ENCODE peak calls at places on chromosomes 11 and 22, in five cellular contexts. I is NCI-H1105, N is endothelial cell, F is EL, C is endodermal cell. H is an unnamed sample.

GRCh38 chr22:27771637-27772369 is 29.8 kb downstream of the MN1 start:
- DNase-seq in I (peak; percentile 3), N (no peak), F (no peak), C (no peak), H (no peak)

GRCh38 chr11:126422446-126422845 is 67.0 kb downstream of the ST3GAL4 start:
- DNase-seq in I (no peak), N (no peak), F (no peak), C (no peak), H (no peak)

GRCh38 chr11:130908770-130909625 is 7.3 kb downstream of the SNX19 start:
- DNase-seq in I (no peak), N (no peak), F (peak; percentile 75), C (no peak), H (peak; percentile 81)

GRCh38 chr22:42039271-42039670 is 31.3 kb downstream of the NAGA start:
- DNase-seq in I (no peak), N (no peak), F (peak; percentile 58), C (no peak), H (peak; percentile 8)

GRCh38 chr11:2166091-2166851 is 5.3 kb upstream of the INS start:
- DNase-seq in I (peak; percentile 20), N (peak; percentile 61), F (peak; percentile 25), C (peak; percentile 86), H (no peak)

GRCh38 chr22:50713571-50714056 is 24.4 kb upstream of the ACR start:
- DNase-seq in I (no peak), N (no peak), F (no peak), C (no peak), H (no peak)

GRCh38 chr22:43501951-43502874 is 90.4 kb downstream of the MPPED1 start:
- DNase-seq in I (no peak), N (no peak), F (no peak), C (no peak), H (no peak)

GRCh38 chr11:35389897-35390462 is 29.4 kb downstream of the SLC1A2 start:
- DNase-seq in I (no peak), N (no peak), F (no peak), C (no peak), H (no peak)

GRCh38 chr11:48005878-48006277 is 25.5 kb downstream of the PTPRJ start:
- DNase-seq in I (no peak), N (no peak), F (no peak), C (peak; percentile 63), H (no peak)

GRCh38 chr11:30585892-30586250 is 282 bp downstream of the MPPED2 start:
- DNase-seq in I (no peak), N (peak; percentile 63), F (no peak), C (no peak), H (peak; percentile 28)

GRCh38 chr22:33049125-33049729 is 9.0 kb downstream of the SYN3 start:
- DNase-seq in I (peak; percentile 60), N (peak; percentile 79), F (peak; percentile 58), C (peak; percentile 90), H (peak; percentile 89)

GRCh38 chr11:118609380-118610219 is 2.2 kb downstream of the PHLDB1 start:
- DNase-seq in I (no peak), N (peak; percentile 34), F (peak; percentile 38), C (peak; percentile 73), H (no peak)

GRCh38 chr11:110134120-110134519 is 40.9 kb downstream of the ZC3H12C start:
- DNase-seq in I (peak; percentile 90), N (no peak), F (no peak), C (no peak), H (no peak)

GRCh38 chr11:15707971-15708370 is 593.2 kb downstream of the INSC start:
- DNase-seq in I (peak; percentile 71), N (no peak), F (peak; percentile 67), C (peak; percentile 61), H (no peak)

GRCh38 chr11:130876931-130877330 is 39.3 kb downstream of the SNX19 start:
- DNase-seq in I (no peak), N (no peak), F (no peak), C (peak; percentile 88), H (no peak)

GRCh38 chr11:73192272-73192671 is 25.8 kb upstream of the P2RY2 start:
- DNase-seq in I (no peak), N (no peak), F (peak; percentile 19), C (no peak), H (no peak)

GRCh38 chr11:46914363-46914762 is 4.0 kb downstream of the LRP4 start:
- DNase-seq in I (no peak), N (no peak), F (peak; percentile 76), C (no peak), H (peak; percentile 81)

GRCh38 chr11:78630561-78631303 is 56.1 kb upstream of the NARS2 start:
- DNase-seq in I (no peak), N (no peak), F (no peak), C (no peak), H (no peak)

GRCh38 chr22:17867160-17867785 is 93.0 kb upstream of the BID start:
- DNase-seq in I (no peak), N (no peak), F (no peak), C (no peak), H (no peak)

GRCh38 chr11:18522388-18522787 is 4.4 kb downstream of the TSG101 start:
- DNase-seq in I (no peak), N (no peak), F (no peak), C (peak; percentile 45), H (no peak)